ENCODE peak calls at places on chromosome 5, in five cellular contexts. C, X, Q, N and O are unnamed samples.

GRCh38 chr5:90191352-90192045 is 218.1 kb downstream of the CETN3 start:
- DNase-seq in C (peak), X (no peak), Q (no peak), N (no peak), O (no peak)

GRCh38 chr5:143025971-143026370 is 255.8 kb downstream of the ARHGAP26 start:
- DNase-seq in C (no peak), X (no peak), Q (no peak), N (no peak), O (no peak)

GRCh38 chr5:176413255-176413565 is 3.1 kb downstream of the CLTB start:
- DNase-seq in C (no peak), X (no peak), Q (no peak), N (no peak), O (no peak)

GRCh38 chr5:67235399-67236110 is 39.0 kb upstream of the CD180 start:
- DNase-seq in C (no peak), X (no peak), Q (no peak), N (no peak), O (no peak)

GRCh38 chr5:79562351-79563246 is 48.7 kb upstream of the HOMER1 start:
- DNase-seq in C (no peak), X (no peak), Q (no peak), N (no peak), O (no peak)

GRCh38 chr5:2602451-2603045 is 148.9 kb downstream of the IRX2 start:
- DNase-seq in C (no peak), X (no peak), Q (no peak), N (no peak), O (no peak)

GRCh38 chr5:143316844-143317631 is 86.4 kb downstream of the NR3C1 start:
- DNase-seq in C (no peak), X (no peak), Q (no peak), N (no peak), O (no peak)

GRCh38 chr5:177304392-177305119 is 957 bp downstream of the PRELID1 start:
- DNase-seq in C (peak), X (peak), Q (peak), N (no peak), O (no peak)

GRCh38 chr5:135216813-135217154 is 182.2 kb downstream of the MACROH2A1 start:
- DNase-seq in C (no peak), X (no peak), Q (no peak), N (no peak), O (no peak)

GRCh38 chr5:139829471-139829870 is 33.9 kb downstream of the PSD2 start:
- DNase-seq in C (no peak), X (no peak), Q (no peak), N (no peak), O (no peak)

GRCh38 chr5:172920447-172920849 is 38.8 kb upstream of the RPL26L1 start:
- DNase-seq in C (no peak), X (no peak), Q (no peak), N (no peak), O (no peak)

GRCh38 chr5:115460476-115460875 is 84.1 kb downstream of the FEM1C start:
- DNase-seq in C (no peak), X (no peak), Q (no peak), N (no peak), O (no peak)

GRCh38 chr5:83370957-83371356 is 100.6 kb upstream of the VCAN start:
- DNase-seq in C (no peak), X (no peak), Q (no peak), N (no peak), O (no peak)

GRCh38 chr5:144549580-144549979 is 378.9 kb downstream of the KCTD16 start:
- DNase-seq in C (peak), X (no peak), Q (no peak), N (no peak), O (no peak)

GRCh38 chr5:144468542-144468941 is 297.9 kb downstream of the KCTD16 start:
- DNase-seq in C (no peak), X (no peak), Q (no peak), N (no peak), O (no peak)

GRCh38 chr5:124111886-124112285 is 599.9 kb downstream of the CSNK1G3 start:
- DNase-seq in C (no peak), X (no peak), Q (no peak), N (no peak), O (no peak)

GRCh38 chr5:180785794-180786221 is 16.8 kb downstream of the MGAT1 start:
- DNase-seq in C (no peak), X (no peak), Q (peak), N (no peak), O (peak)

GRCh38 chr5:159990506-159990905 is 18.4 kb upstream of the TTC1 start:
- DNase-seq in C (no peak), X (no peak), Q (no peak), N (no peak), O (no peak)

GRCh38 chr5:178436326-178436940 is 153.8 kb downstream of the COL23A1 start:
- DNase-seq in C (no peak), X (no peak), Q (no peak), N (no peak), O (peak)

GRCh38 chr5:123176938-123177275 is 87.9 kb downstream of the PRDM6 start:
- DNase-seq in C (no peak), X (no peak), Q (no peak), N (no peak), O (no peak)

GRCh38 chr5:111394580-111394979 is 117.8 kb downstream of the STARD4 start:
- DNase-seq in C (no peak), X (no peak), Q (no peak), N (no peak), O (no peak)

GRCh38 chr5:3886521-3887461 is 291.2 kb downstream of the IRX1 start:
- DNase-seq in C (no peak), X (no peak), Q (no peak), N (no peak), O (no peak)

GRCh38 chr5:101424530-101425175 is 521.6 kb upstream of the ST8SIA4 start:
- DNase-seq in C (no peak), X (no peak), Q (no peak), N (no peak), O (no peak)

GRCh38 chr5:93497101-93497500 is 83.9 kb downstream of the NR2F1-AS1 start:
- DNase-seq in C (no peak), X (no peak), Q (no peak), N (no peak), O (no peak)

GRCh38 chr5:148457183-148457620 is 73.4 kb downstream of the FBXO38 start:
- DNase-seq in C (no peak), X (no peak), Q (no peak), N (no peak), O (no peak)

GRCh38 chr5:62199792-62200716 is 106.0 kb upstream of the KIF2A start:
- DNase-seq in C (no peak), X (no peak), Q (no peak), N (no peak), O (no peak)

GRCh38 chr5:21263361-21263760 is 1275.4 kb upstream of the CDH18 start:
- DNase-seq in C (no peak), X (no peak), Q (no peak), N (no peak), O (no peak)

GRCh38 chr5:115087951-115088350 is 81.8 kb downstream of the TRIM36 start:
- DNase-seq in C (no peak), X (no peak), Q (no peak), N (no peak), O (no peak)

GRCh38 chr5:148833925-148834324 is 7.5 kb downstream of the ADRB2 start:
- DNase-seq in C (no peak), X (no peak), Q (no peak), N (no peak), O (no peak)

GRCh38 chr5:144114571-144114970 is 55.9 kb downstream of the YIPF5 start:
- DNase-seq in C (no peak), X (no peak), Q (no peak), N (no peak), O (no peak)

GRCh38 chr5:170740586-170741205 is 42.8 kb upstream of the GABRP start:
- DNase-seq in C (no peak), X (no peak), Q (no peak), N (no peak), O (no peak)

GRCh38 chr5:133773247-133774202 is 161.2 kb upstream of the FSTL4 start:
- DNase-seq in C (no peak), X (no peak), Q (no peak), N (no peak), O (no peak)
- TF ChIP-seq CTCF in C (no peak), X (no peak), Q (no peak), N (no peak), O (no peak)

GRCh38 chr5:42858709-42859108 is 47.0 kb upstream of the SELENOP start:
- DNase-seq in C (no peak), X (no peak), Q (no peak), N (no peak), O (no peak)
- TF ChIP-seq CTCF in C (no peak), X (no peak), Q (no peak), N (no peak), O (no peak)

DNA sequence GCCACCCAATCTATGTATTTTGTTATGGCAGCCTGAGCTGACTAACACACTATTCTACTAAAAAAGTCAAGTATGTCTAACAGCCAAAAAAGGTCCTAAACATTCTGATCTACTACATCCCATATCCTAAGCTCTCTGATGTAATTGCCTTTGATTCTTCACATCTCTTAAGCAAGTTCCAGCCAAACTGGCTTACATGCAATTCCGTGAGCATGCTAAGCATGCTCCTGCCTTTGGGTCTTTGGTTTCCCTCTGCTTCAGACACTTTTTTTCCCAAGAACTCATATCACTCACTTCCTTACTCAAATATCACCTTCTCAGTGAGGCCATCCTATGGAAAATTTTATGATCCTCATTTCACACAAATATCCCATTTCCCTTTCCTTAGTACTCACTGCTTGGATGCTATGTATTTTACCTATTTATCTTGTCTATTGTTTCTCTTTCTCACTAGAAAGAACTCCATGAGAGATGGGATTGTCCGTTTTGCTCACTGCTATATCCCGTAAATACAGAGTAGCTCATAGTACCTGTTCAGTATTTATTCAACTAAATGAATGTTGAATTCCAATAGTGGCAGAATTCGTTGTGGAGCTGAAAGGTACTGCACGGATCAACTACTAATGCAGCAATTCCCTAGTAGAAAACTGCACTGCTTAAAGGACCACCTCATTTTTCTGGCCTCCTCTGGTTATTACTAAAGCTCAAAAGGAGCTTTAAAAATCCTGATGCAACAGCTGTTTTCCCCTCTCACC is 2.3 kb upstream of the SLC12A2 start:
- DNase-seq in C (no peak), X (no peak), Q (no peak), N (no peak), O (no peak)
- TF ChIP-seq CTCF in C (peak), X (no peak), Q (no peak), N (no peak), O (peak)

GRCh38 chr5:10333154-10334006 is 20.1 kb upstream of the MARCHF6 start:
- DNase-seq in C (peak), X (peak), Q (peak), N (peak), O (peak)
- TF ChIP-seq CTCF in C (no peak), X (no peak), Q (peak), N (no peak), O (peak)

DNA sequence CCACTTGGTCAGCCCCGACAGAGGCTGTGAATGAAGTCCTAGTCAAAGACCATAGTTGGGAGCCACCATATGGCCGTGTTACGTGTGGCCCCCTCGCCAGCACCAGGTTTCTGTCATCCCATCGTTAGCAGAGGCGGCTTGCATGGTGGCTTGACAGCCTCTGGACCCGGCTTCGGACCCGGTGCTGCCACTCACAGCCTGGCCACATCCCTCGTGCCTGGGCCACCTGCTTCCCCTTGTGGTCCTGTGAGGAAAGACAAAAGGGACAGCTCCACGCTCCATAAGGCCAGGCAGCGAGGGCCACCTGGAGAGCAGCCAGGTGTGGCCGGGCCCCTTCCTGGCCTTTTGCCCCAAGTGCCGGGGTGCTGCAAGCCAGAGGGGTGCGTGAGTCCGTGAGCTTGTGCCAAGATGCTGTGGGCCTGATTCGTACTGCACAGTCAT is 6.2 kb downstream of the NKD2 start:
- DNase-seq in C (no peak), X (no peak), Q (no peak), N (no peak), O (no peak)
- TF ChIP-seq CTCF in C (no peak), X (no peak), Q (no peak), N (no peak), O (no peak)